ENCODE peak calls at places on chromosomes 2 and 18, in seven cellular contexts. Y is SK-N-SH, K is HCT116, T is K562, Z is GM12878, G is H1, N is HepG2. H is an unnamed sample.
A peak's percentile ranks its signal among the peaks of the same experiment; 100 is the strongest.

GRCh38 chr2:236403125-236403524 is 138.9 kb upstream of the ASB18 start:
- DNase-seq in Y (no peak), T (no peak), Z (no peak), G (no peak), N (no peak), K (no peak), H (no peak)

GRCh38 chr2:48548871-48549270 is 18.9 kb downstream of the STON1 start:
- DNase-seq in Z (no peak), G (no peak), N (no peak), Y (no peak), K (no peak), T (no peak), H (no peak)

GRCh38 chr2:70083344-70084156 is 3.7 kb upstream of the PCBP1 start:
- DNase-seq in K (peak; percentile 83), N (peak; percentile 87), Y (no peak), T (no peak), Z (peak; percentile 88), G (no peak), H (no peak)

GRCh38 chr2:46480562-46480961 is 1.2 kb downstream of the TMEM247 start:
- DNase-seq in Y (no peak), Z (no peak), N (no peak), T (no peak), K (no peak), G (no peak), H (no peak)

GRCh38 chr2:61357681-61358080 is 113.2 kb downstream of the USP34 start:
- DNase-seq in T (no peak), Y (no peak), G (no peak), N (no peak), K (no peak), Z (no peak), H (no peak)

GRCh38 chr2:15826273-15826717 is 114.1 kb upstream of the MYCN start:
- DNase-seq in N (no peak), G (no peak), Z (no peak), Y (peak; percentile 77), T (no peak), K (no peak), H (no peak)

GRCh38 chr2:171244970-171245782 is 84.5 kb upstream of the TLK1 start:
- DNase-seq in G (no peak), K (no peak), T (no peak), N (no peak), Z (no peak), Y (no peak), H (peak; percentile 7)

GRCh38 chr2:211225784-211226183 is 669.4 kb downstream of the CPS1 start:
- DNase-seq in T (no peak), Z (no peak), K (no peak), N (no peak), G (no peak), Y (no peak), H (no peak)

GRCh38 chr2:119598576-119598975 is 54.3 kb downstream of the CFAP221 start:
- DNase-seq in N (no peak), K (no peak), Z (no peak), G (no peak), Y (peak; percentile 33), T (no peak), H (no peak)

GRCh38 chr2:70526126-70526525 is 27.5 kb downstream of the TGFA start:
- DNase-seq in Z (no peak), N (no peak), T (no peak), G (no peak), Y (no peak), K (no peak), H (no peak)

GRCh38 chr18:41484069-41484468 is 471.0 kb upstream of the PIK3C3 start:
- DNase-seq in Z (no peak), G (no peak), Y (no peak), T (no peak), N (no peak), K (no peak), H (no peak)

GRCh38 chr18:50656396-50656795 is 96.5 kb downstream of the MAPK4 start:
- DNase-seq in K (no peak), G (no peak), Y (no peak), Z (no peak), N (no peak), T (no peak), H (no peak)
- TF ChIP-seq JUND in K (no peak), G (no peak), Y (no peak), Z (no peak), N (no peak), T (no peak), H (no peak)

GRCh38 chr2:72605836-72606442 is 219.9 kb downstream of the EXOC6B start:
- DNase-seq in K (no peak), T (peak; percentile 24), N (peak; percentile 17), G (no peak), Y (peak; percentile 16), Z (no peak), H (peak; percentile 3)
- TF ChIP-seq JUND in K (no peak), T (no peak), N (no peak), G (no peak), Y (no peak), Z (no peak), H (no peak)

GRCh38 chr2:36839976-36840617 is 126.2 kb downstream of the STRN start:
- DNase-seq in Y (no peak), Z (no peak), K (no peak), G (no peak), N (no peak), T (no peak), H (no peak)
- TF ChIP-seq JUND in Y (no peak), Z (no peak), K (no peak), G (no peak), N (no peak), T (no peak), H (no peak)

GRCh38 chr2:75654012-75654411 is 7.4 kb downstream of the MRPL19 start:
- DNase-seq in T (no peak), Z (no peak), K (no peak), N (no peak), G (no peak), Y (no peak), H (no peak)
- TF ChIP-seq JUND in T (no peak), Z (no peak), K (no peak), N (no peak), G (no peak), Y (no peak), H (no peak)

DNA sequence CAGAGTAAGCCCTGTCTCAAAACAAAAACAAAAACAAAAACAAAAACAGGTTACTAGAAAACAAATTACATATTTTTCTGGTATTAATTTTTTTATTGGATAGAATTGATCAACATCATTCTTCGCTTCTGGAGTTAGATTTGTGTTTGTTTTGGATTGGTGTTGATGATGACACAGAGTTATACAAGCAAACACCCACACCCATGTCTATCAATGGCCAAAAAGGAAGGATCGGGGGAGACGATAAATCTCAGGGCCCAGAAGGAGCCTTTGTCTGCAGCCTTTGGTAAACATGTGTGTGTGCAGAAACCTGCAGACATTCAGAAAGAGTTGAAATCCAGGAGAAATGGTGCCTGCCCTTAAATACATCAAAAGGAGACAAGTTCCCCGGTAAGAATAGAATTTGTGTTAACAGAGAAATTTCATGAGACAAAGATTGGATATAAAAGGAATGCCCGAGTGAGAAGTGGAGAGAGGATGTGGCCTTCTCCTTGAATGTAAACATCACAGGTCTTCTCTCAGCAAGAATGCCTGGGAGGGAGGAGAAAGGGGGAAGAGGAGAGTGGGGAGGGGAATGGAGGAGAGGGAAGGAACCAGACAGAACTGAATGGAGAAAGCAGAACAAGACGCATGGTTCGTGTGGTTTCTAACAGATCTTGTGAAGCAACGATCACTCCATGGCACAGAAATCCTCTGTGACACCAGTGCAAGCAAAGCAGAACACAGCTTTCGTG is 40.4 kb upstream of the TMEM178A start:
- DNase-seq in K (no peak), T (no peak), Y (no peak), Z (no peak), N (no peak), G (no peak), H (no peak)
- TF ChIP-seq JUND in K (no peak), T (no peak), Y (no peak), Z (no peak), N (no peak), G (no peak), H (no peak)

GRCh38 chr18:59232309-59233016 is 12.5 kb downstream of the GRP start:
- DNase-seq in N (no peak), G (no peak), Y (no peak), K (no peak), T (no peak), Z (no peak), H (no peak)
- TF ChIP-seq JUND in N (no peak), G (no peak), Y (no peak), K (no peak), T (no peak), Z (no peak), H (no peak)

GRCh38 chr2:180924078-180924477 is 56.3 kb upstream of the UBE2E3 start:
- DNase-seq in K (no peak), Z (no peak), N (no peak), G (no peak), Y (no peak), T (no peak), H (no peak)

GRCh38 chr2:180931841-180932240 is 48.6 kb upstream of the UBE2E3 start:
- DNase-seq in N (no peak), T (no peak), K (no peak), Z (no peak), G (no peak), Y (no peak), H (no peak)

GRCh38 chr2:180925700-180926099 is 54.7 kb upstream of the UBE2E3 start:
- DNase-seq in K (no peak), N (no peak), T (no peak), Z (no peak), G (no peak), Y (no peak), H (no peak)

DNA sequence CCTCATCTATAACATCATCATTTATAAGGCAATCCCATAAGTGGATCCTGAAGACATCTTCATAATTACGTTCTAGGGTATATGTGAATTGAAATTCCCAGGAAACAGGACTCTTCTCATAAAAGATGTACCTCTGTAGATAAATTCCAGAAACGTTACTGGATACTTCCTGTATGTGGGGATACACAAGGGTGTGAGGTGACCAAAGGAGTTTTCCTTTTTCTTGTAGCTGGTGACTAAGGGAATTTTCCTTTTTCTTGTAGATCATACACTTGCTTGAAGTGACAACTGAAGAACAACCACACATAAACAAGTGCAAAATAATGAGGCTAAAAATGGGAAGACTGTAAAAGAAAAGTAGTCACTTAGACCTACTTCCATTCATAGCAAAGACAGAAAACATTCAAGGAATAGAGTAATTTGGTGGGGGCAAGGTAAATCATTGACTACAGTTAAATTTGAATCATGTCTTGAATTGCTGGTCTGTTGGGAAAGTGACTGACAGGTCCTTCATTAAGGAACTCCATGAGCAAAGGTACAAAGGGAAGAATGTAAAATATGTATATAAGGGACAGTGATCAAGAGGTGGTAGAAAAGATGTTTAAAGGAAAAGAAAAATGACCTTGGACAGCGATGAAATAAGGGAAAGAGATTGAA is 53.2 kb upstream of the UBE2E3 start:
- DNase-seq in T (no peak), N (no peak), K (no peak), Y (no peak), Z (no peak), G (no peak), H (no peak)
- TF ChIP-seq JUND in T (no peak), N (no peak), K (no peak), Y (no peak), Z (no peak), G (no peak), H (no peak)

GRCh38 chr18:44708451-44709083 is 27.9 kb downstream of the SETBP1 start:
- DNase-seq in Z (no peak), Y (no peak), T (no peak), N (no peak), G (no peak), K (no peak), H (no peak)
- TF ChIP-seq JUND in Z (no peak), Y (no peak), T (no peak), N (no peak), G (no peak), K (no peak), H (no peak)

H was measured in T47D.